ENCODE peak calls at places on chromosomes 7 and 10, in ten cellular contexts. U, O, B, K, H, A, G, Y, Z and E are unnamed samples. For H3K36me3, the result is how much of the 10 kb centered on the place peaks cover.

GRCh38 chr7:2792240-2792639 is 51.9 kb downstream of the GNA12 start:
- DNase-seq in U (no peak), O (no peak), B (no peak), K (no peak), H (no peak), A (no peak), G (no peak), Y (no peak), Z (no peak), E (no peak)

GRCh38 chr7:11698273-11698930 is 133.6 kb downstream of the THSD7A start:
- DNase-seq in U (no peak), O (no peak), B (no peak), K (no peak), H (no peak), A (peak), G (no peak), Y (no peak), Z (no peak), E (no peak)

GRCh38 chr10:98028168-98028770 is 2.2 kb downstream of the CRTAC1 start:
- DNase-seq in U (no peak), O (peak), B (no peak), K (no peak), H (peak), A (peak), G (peak), Y (peak), Z (no peak), E (peak)

GRCh38 chr7:128827971-128828711 is 2.1 kb upstream of the FLNC start:
- DNase-seq in U (no peak), O (peak), B (no peak), K (peak), H (no peak), A (peak), G (peak), Y (peak), Z (peak), E (no peak)

GRCh38 chr7:147711429-147711828 is 879.1 kb upstream of the C7orf33 start:
- DNase-seq in U (no peak), O (no peak), B (no peak), K (no peak), H (no peak), A (peak), G (no peak), Y (no peak), Z (no peak), E (no peak)

GRCh38 chr10:73892314-73893080 is 18.1 kb upstream of the CAMK2G start:
- DNase-seq in U (no peak), O (no peak), B (no peak), K (no peak), H (no peak), A (no peak), G (no peak), Y (peak), Z (no peak), E (no peak)

GRCh38 chr10:125694874-125695273 is 11.9 kb upstream of the TEX36 start:
- DNase-seq in U (no peak), O (no peak), B (no peak), K (peak), H (no peak), A (no peak), G (no peak), Y (peak), Z (no peak), E (no peak)

GRCh38 chr7:104983620-104984539 is 30.1 kb upstream of the KMT2E start:
- DNase-seq in U (peak), O (peak), B (peak), K (peak), H (peak), A (peak), G (peak), Y (peak), Z (peak), E (peak)

GRCh38 chr7:101633516-101633915 is 4.4 kb upstream of the MYL10 start:
- DNase-seq in U (no peak), O (peak), B (no peak), K (no peak), H (no peak), A (peak), G (no peak), Y (no peak), Z (no peak), E (no peak)

DNA sequence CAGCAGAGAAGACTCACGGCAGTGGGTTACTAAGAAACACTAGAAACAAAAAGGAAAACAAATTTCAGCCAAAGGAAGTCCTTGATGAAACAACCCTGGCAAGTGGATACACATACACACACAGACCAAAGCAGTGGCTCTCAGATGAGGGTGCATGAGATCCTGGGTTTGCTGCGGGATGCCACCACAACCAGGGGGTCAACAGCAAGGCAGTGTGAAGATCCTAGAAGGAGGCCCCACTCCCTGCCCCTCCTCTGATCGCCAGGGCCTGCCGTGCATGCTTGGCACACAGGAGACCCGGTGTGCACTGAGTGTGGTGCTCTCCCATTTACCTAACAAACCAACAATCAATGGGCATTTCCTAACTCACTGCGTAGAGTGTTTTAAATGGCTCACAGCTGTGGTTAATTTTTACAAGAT is 252.3 kb upstream of the KLF14 start:
- DNase-seq in U (no peak), O (no peak), B (no peak), K (no peak), H (no peak), A (no peak), G (no peak), Y (peak), Z (no peak), E (no peak)
- H3K27ac ChIP-seq in U (peak), O (peak), B (peak), K (no peak), H (no peak), A (no peak), G (peak), Y (peak), Z (peak), E (peak)

GRCh38 chr7:44574286-44574872 is 671 bp upstream of the DDX56 start:
- DNase-seq in U (no peak), O (no peak), B (no peak), K (no peak), H (peak), A (no peak), G (no peak), Y (no peak), Z (no peak), E (no peak)

GRCh38 chr7:44575054-44575453 is 1.3 kb upstream of the DDX56 start:
- DNase-seq in U (no peak), O (no peak), B (no peak), K (no peak), H (no peak), A (no peak), G (no peak), Y (no peak), Z (no peak), E (no peak)

GRCh38 chr7:44572771-44573170 is 937 bp downstream of the DDX56 start:
- DNase-seq in U (peak), O (no peak), B (no peak), K (no peak), H (no peak), A (no peak), G (no peak), Y (no peak), Z (peak), E (no peak)

GRCh38 chr7:44576228-44576627 is 2.5 kb upstream of the DDX56 start:
- DNase-seq in U (no peak), O (no peak), B (no peak), K (no peak), H (no peak), A (no peak), G (no peak), Y (no peak), Z (no peak), E (no peak)

GRCh38 chr7:44573464-44574285 is at the start of gene DDX56:
- DNase-seq in U (peak), O (peak), B (peak), K (peak), H (peak), A (peak), G (peak), Y (peak), Z (peak), E (peak)
- H3K36me3 ChIP-seq in U (half or more), O (half or more), B (under half), K (half or more), H (under half), A (under half), G (under half), Y (under half), Z (half or more), E (under half)

GRCh38 chr7:45191361-45191760 is 33.8 kb downstream of the RAMP3 start:
- DNase-seq in U (no peak), O (no peak), B (no peak), K (no peak), H (no peak), A (no peak), G (no peak), Y (no peak), Z (no peak), E (no peak)

GRCh38 chr7:45192546-45193177 is 35.1 kb downstream of the RAMP3 start:
- DNase-seq in U (peak), O (no peak), B (no peak), K (no peak), H (no peak), A (no peak), G (no peak), Y (no peak), Z (no peak), E (no peak)

GRCh38 chr7:45189151-45189970 is 31.8 kb downstream of the RAMP3 start:
- DNase-seq in U (peak), O (no peak), B (no peak), K (no peak), H (no peak), A (no peak), G (no peak), Y (no peak), Z (no peak), E (peak)

GRCh38 chr7:45188736-45189135 is 31.1 kb downstream of the RAMP3 start:
- DNase-seq in U (peak), O (no peak), B (no peak), K (no peak), H (no peak), A (no peak), G (no peak), Y (no peak), Z (no peak), E (peak)

DNA sequence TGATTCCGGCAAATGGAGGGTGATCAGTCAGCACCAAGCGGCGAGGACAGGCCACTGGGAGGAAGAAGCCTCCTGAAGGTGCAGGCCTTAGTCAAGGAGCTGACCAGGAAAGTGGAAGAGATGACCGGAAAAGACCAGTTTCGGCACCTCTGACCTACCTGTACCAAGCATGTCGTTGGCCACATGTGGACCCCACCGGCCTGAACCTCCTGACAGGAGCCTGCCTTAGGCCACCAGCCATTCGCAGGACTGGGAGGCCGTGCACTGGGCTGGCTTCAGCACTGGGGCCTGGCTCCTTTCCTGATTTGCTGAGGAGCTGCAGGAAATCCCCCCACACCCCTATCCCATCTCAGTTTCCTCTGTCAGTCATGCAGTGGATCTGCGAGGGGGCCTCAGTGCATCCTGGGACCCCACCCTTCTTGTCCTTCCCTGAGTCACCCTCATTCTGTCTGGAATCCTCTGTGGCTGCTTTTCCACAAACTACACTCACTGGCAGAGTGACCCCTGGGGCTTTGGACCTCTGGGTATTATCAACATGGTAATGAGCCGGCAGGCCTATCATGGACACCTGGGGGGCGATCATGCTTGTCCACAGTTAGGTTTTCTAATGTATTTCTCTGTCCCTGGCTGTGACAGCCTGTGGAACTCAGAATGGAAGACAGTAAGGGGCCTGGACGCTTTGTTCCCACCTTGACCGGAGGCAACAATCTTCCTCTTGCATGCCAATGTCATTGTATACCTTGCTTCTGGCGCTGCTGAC is 33.0 kb downstream of the RAMP3 start:
- DNase-seq in U (peak), O (no peak), B (no peak), K (no peak), H (no peak), A (no peak), G (no peak), Y (no peak), Z (no peak), E (peak)
- H3K27ac ChIP-seq in U (no peak), O (peak), B (no peak), K (no peak), H (no peak), A (no peak), G (no peak), Y (no peak), Z (no peak), E (no peak)

DNA sequence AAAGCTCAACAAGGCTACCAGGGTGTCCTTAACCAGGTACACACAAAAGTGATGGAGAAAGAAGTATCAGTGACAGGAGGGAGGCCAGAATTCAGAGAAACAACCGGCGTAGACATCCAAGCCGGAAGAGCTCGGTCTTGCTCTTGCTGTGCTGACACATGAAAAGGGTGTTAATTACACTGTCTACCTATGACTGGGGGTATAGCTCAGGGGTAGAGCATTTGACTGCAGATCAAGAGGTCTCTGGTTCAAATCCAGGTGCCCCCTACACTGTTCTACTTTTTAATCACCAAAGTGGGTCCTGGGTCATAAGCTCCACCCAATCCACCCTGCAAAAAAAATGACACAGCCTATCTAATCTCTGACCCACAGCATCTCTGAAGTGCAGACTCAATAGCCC is 86.9 kb upstream of the ZNF746 start:
- DNase-seq in U (no peak), O (no peak), B (no peak), K (no peak), H (no peak), A (no peak), G (no peak), Y (no peak), Z (no peak), E (no peak)
- H3K36me3 ChIP-seq in U (half or more), O (half or more), B (under half), K (under half), H (under half), A (half or more), G (under half), Y (under half), Z (half or more), E (under half)

DNA sequence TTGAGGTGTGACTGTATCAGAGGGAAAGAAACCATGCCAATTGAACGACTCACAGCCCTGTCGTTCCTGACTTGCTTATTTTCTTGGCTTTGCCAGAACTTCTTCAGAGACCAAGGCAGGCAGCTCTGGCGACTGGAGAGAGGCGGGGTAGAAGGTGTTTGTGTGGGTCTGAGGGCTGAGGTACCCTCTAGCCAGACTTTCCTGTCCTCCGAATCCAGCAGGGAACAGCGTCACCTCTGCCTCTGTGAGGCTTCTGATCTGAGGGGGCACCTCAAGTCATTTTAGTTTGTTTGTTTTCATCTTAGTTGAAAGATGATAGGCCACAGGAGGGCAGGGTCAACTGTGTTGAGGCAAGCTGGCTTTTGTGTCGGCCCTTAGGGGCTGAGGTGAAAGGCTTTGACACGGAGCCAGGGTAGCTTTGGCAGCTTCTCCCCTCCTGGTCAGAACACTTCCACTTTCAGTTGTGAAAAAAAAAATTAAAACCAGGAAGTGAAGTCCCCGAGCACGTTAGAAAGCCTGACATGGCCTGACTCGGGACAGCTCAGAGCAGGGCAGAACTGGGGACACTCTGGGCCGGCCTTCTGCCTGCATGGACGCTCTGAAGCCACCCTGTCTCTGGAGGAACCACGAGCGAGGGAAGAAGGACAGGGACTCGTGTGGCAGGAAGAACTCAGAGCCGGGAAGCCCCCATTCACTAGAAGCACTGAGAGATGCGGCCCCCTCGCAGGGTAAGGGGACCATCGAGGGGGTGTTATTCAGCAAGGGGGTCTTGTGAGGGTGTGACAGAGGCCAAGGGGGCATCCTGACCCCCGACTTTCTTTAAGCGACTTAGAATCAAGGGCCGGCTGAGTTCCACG is 2.0 kb downstream of the ACSL5 start:
- DNase-seq in U (no peak), O (peak), B (peak), K (peak), H (peak), A (no peak), G (peak), Y (peak), Z (no peak), E (peak)
- H3K27ac ChIP-seq in U (peak), O (peak), B (peak), K (no peak), H (peak), A (no peak), G (peak), Y (peak), Z (peak), E (peak)